ENCODE peak calls at places on chromosome 18, in six cellular contexts. N is left ventricle myocardium inferior, A is HCT116, K is K562, O is heart right ventricle, L is right lobe of liver. F is an unnamed sample.

GRCh38 chr18:70308555-70309294 is 19.9 kb downstream of the SOCS6 start:
- DNase-seq in K (no peak), O (no peak), N (no peak), L (no peak), A (no peak), F (no peak)

GRCh38 chr18:5444847-5445246 is 99.0 kb downstream of the EPB41L3 start:
- DNase-seq in N (no peak), O (no peak), A (no peak), K (no peak), L (no peak), F (no peak)

GRCh38 chr18:48119204-48119603 is 188.7 kb upstream of the SMAD2 start:
- DNase-seq in A (no peak), K (no peak), O (no peak), L (no peak), N (no peak), F (no peak)

GRCh38 chr18:13425357-13426095 is 207.0 kb downstream of the LDLRAD4 start:
- DNase-seq in O (no peak), K (no peak), N (no peak), A (no peak), L (no peak), F (no peak)

GRCh38 chr18:45739848-45740247 is 15.9 kb downstream of the SLC14A1 start:
- DNase-seq in A (no peak), N (no peak), K (no peak), L (no peak), O (no peak), F (no peak)

GRCh38 chr18:3603460-3604259 is 153.7 kb downstream of the TGIF1 start:
- DNase-seq in K (peak), L (no peak), A (peak), O (no peak), N (no peak), F (no peak)

GRCh38 chr18:37565138-37565984 is at the start of gene CELF4:
- DNase-seq in K (no peak), A (no peak), N (no peak), L (no peak), O (no peak), F (no peak)

GRCh38 chr18:74574916-74575315 is 22.8 kb upstream of the ZNF407 start:
- DNase-seq in O (no peak), K (no peak), L (no peak), N (no peak), A (no peak), F (no peak)

GRCh38 chr18:37265382-37265781 is 300.2 kb downstream of the CELF4 start:
- DNase-seq in N (no peak), A (no peak), L (no peak), O (no peak), K (no peak), F (no peak)

GRCh38 chr18:39414009-39414700 is 1848.6 kb upstream of the CELF4 start:
- DNase-seq in O (no peak), L (no peak), A (peak), N (no peak), K (no peak), F (no peak)

GRCh38 chr18:73842795-73843394 is 304.7 kb downstream of the FBXO15 start:
- DNase-seq in L (peak), N (no peak), K (peak), O (peak), A (peak), F (no peak)

GRCh38 chr18:23932385-23933067 is 82.0 kb upstream of the TTC39C start:
- DNase-seq in O (no peak), K (no peak), N (no peak), L (no peak), A (no peak), F (no peak)

GRCh38 chr18:37207343-37207742 is 358.3 kb downstream of the CELF4 start:
- DNase-seq in N (no peak), K (no peak), A (no peak), O (no peak), L (no peak), F (no peak)

GRCh38 chr18:7269903-7270302 is 39.0 kb downstream of the LRRC30 start:
- DNase-seq in L (no peak), O (no peak), K (no peak), A (no peak), N (no peak), F (no peak)

GRCh38 chr18:23189768-23190661 is 54.7 kb downstream of the CABLES1 start:
- DNase-seq in K (no peak), O (no peak), A (no peak), N (no peak), L (peak), F (no peak)

GRCh38 chr18:1057367-1057766 is 152.7 kb downstream of the ADCYAP1 start:
- DNase-seq in N (no peak), L (no peak), K (no peak), A (no peak), O (no peak), F (no peak)

GRCh38 chr18:47321815-47322214 is 70.4 kb upstream of the SKOR2 start:
- DNase-seq in N (no peak), A (no peak), L (no peak), K (no peak), O (no peak), F (no peak)

GRCh38 chr18:28120811-28121210 is 56.1 kb downstream of the CDH2 start:
- DNase-seq in L (no peak), N (no peak), A (no peak), K (no peak), O (no peak), F (no peak)

GRCh38 chr18:22504665-22505064 is 87.0 kb upstream of the CTAGE1 start:
- DNase-seq in O (no peak), A (no peak), L (no peak), K (no peak), N (no peak), F (no peak)

GRCh38 chr18:13658444-13659204 is 67.7 kb downstream of the FAM210A start:
- DNase-seq in N (no peak), O (no peak), A (no peak), L (no peak), K (no peak), F (no peak)

GRCh38 chr18:59012815-59013677 is 126.6 kb upstream of the SEC11C start:
- DNase-seq in N (no peak), K (no peak), L (no peak), O (no peak), A (no peak), F (no peak)

GRCh38 chr18:3717626-3718025 is 267.7 kb downstream of the TGIF1 start:
- DNase-seq in L (no peak), A (no peak), K (no peak), N (no peak), O (no peak), F (no peak)

GRCh38 chr18:41923495-41923894 is 31.5 kb upstream of the PIK3C3 start:
- DNase-seq in O (no peak), L (no peak), A (no peak), K (no peak), N (no peak), F (no peak)

GRCh38 chr18:28995319-28995718 is 818.4 kb upstream of the CDH2 start:
- DNase-seq in K (no peak), L (no peak), A (peak), O (no peak), N (no peak), F (no peak)

GRCh38 chr18:58046087-58046793 is 2.2 kb downstream of the NEDD4L start:
- DNase-seq in K (no peak), L (no peak), O (no peak), A (no peak), N (no peak), F (no peak)

GRCh38 chr18:10822457-10822856 is 296.6 kb downstream of the NAPG start:
- DNase-seq in K (peak), A (no peak), N (no peak), O (no peak), L (no peak), F (no peak)

GRCh38 chr18:12027480-12027879 is 46.2 kb downstream of the IMPA2 start:
- DNase-seq in O (no peak), N (no peak), L (no peak), A (no peak), K (no peak), F (no peak)

GRCh38 chr18:70296289-70296688 is 7.4 kb downstream of the SOCS6 start:
- DNase-seq in O (peak), A (no peak), N (peak), K (peak), L (peak), F (no peak)

GRCh38 chr18:54052259-54052658 is 172.2 kb downstream of the MBD2 start:
- DNase-seq in A (no peak), O (no peak), L (no peak), K (no peak), N (no peak), F (no peak)

GRCh38 chr18:12056884-12057402 is 36.7 kb upstream of the ANKRD62 start:
- DNase-seq in N (no peak), K (no peak), A (no peak), O (no peak), L (no peak), F (no peak)

GRCh38 chr18:10006261-10006903 is 92.6 kb downstream of the VAPA start:
- DNase-seq in L (no peak), N (no peak), A (no peak), O (no peak), K (no peak), F (no peak)

GRCh38 chr18:12694032-12694431 is 8.5 kb downstream of the CEP76 start:
- DNase-seq in L (no peak), K (no peak), A (no peak), O (no peak), N (no peak), F (no peak)

GRCh38 chr18:57649536-57650495 is 28.2 kb upstream of the NARS1 start:
- DNase-seq in K (no peak), N (no peak), A (no peak), L (no peak), O (no peak), F (no peak)

DNA sequence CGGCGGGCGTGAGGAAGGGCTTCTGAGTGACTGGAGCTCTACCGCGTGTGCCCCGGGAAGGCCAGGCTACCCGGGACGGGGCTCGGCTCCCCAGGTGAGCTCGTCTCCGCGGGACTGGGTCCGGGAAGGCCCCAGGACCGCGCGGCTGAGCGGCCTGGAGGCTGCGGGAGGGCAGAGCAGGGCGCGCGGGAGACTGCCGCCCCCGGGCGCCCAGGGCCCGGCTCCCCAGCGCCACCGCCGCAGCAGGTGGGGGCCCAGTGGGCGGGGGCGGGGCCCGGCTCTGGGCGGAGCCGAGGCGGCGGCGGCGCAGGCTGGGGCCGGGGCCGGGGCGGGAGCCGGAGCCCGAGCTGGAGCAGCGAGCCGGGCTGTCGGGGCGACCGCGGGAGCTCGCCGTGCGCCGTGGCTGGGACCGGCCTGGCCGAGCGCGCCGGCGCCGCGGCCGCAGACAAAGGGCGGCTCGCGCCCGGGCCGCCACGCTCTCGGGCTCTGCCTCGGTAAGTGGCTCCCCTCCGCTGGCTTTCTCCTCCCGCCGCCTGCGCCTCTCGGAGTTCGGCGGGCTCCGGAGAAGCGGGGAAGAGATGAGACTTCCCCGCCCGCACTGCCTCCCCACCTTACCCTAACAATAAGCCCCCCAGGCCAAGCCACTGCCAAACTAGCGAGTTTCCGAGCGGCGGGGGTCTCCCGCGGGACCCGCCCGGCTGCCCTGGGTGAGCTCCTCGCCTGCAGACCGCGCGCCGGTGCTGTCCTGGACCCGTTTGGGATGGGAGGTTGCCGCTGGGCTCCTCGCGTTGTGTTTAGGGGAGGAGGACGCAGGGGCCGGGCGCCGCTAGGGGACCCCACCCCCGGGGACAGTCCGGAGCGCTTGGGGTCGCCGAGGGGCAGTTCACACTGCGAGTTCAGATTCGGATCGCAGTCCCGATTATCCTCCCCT is at the start of gene MAPK4:
- DNase-seq in N (peak), O (peak), K (peak), L (peak), A (no peak), F (no peak)
- H3K27ac ChIP-seq in N (peak), O (no peak), K (no peak), L (peak), A (no peak), F (peak)

GRCh38 chr18:63113899-63114565 is 205.5 kb downstream of the BCL2 start:
- DNase-seq in N (no peak), L (no peak), O (no peak), A (no peak), K (no peak), F (no peak)

GRCh38 chr18:63120541-63121059 is 199.0 kb downstream of the BCL2 start:
- DNase-seq in L (no peak), A (no peak), K (no peak), N (no peak), O (no peak), F (no peak)

GRCh38 chr18:63119647-63120046 is 199.9 kb downstream of the BCL2 start:
- DNase-seq in L (peak), N (no peak), O (no peak), A (peak), K (no peak), F (no peak)
- TF ChIP-seq CTCF in L (peak), N (peak), O (peak), A (peak), K (peak), F (peak)

GRCh38 chr18:78994000-78994399 is 14.4 kb downstream of the SALL3 start:
- DNase-seq in N (no peak), A (no peak), L (no peak), O (no peak), K (no peak), F (no peak)
- H3K4me3 ChIP-seq in N (no peak), A (no peak), L (no peak), O (no peak), K (no peak), F (no peak)

GRCh38 chr18:2302012-2302411 is 269.3 kb downstream of the METTL4 start:
- DNase-seq in O (no peak), A (no peak), K (no peak), L (no peak), N (no peak), F (no peak)
- H3K27ac ChIP-seq in O (no peak), A (peak), K (peak), L (no peak), N (no peak), F (no peak)

GRCh38 chr18:55833543-55833942 is 245.6 kb upstream of the TCF4 start:
- DNase-seq in L (no peak), N (no peak), O (no peak), K (no peak), A (no peak), F (no peak)

DNA sequence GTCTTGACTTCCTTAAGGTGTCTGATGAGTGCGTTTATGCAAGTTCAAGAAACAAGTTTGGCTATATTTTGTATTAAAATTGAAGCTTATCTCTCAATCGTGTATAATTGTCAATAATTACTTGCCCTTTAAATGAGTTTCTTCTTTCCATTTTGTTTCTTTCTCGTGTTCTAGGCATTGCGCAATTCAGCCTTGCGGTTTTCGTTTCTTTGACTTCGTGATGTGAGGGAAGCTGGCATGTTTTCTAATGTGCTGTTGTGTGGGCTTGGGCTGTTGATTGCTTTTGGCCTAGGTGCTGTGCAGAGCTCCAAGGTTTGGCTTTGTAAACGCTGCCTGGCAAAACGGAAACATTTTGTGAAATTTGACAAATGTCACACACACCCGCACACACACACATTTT is 242.5 kb upstream of the TCF4 start:
- DNase-seq in K (no peak), A (no peak), L (no peak), N (no peak), O (no peak), F (no peak)
- TF ChIP-seq CTCF in K (no peak), A (no peak), L (no peak), N (no peak), O (no peak), F (no peak)

GRCh38 chr18:76803814-76804213 is 18.5 kb upstream of the ZNF236 start:
- DNase-seq in N (peak), A (no peak), O (peak), L (peak), K (peak), F (peak)

GRCh38 chr18:76803413-76803812 is 18.9 kb upstream of the ZNF236 start:
- DNase-seq in L (no peak), A (no peak), K (no peak), O (no peak), N (no peak), F (no peak)

GRCh38 chr18:76805221-76805620 is 17.1 kb upstream of the ZNF236 start:
- DNase-seq in K (peak), N (no peak), A (no peak), O (no peak), L (no peak), F (no peak)

GRCh38 chr18:76806301-76806700 is 16.1 kb upstream of the ZNF236 start:
- DNase-seq in L (no peak), O (no peak), N (no peak), A (no peak), K (no peak), F (no peak)

DNA sequence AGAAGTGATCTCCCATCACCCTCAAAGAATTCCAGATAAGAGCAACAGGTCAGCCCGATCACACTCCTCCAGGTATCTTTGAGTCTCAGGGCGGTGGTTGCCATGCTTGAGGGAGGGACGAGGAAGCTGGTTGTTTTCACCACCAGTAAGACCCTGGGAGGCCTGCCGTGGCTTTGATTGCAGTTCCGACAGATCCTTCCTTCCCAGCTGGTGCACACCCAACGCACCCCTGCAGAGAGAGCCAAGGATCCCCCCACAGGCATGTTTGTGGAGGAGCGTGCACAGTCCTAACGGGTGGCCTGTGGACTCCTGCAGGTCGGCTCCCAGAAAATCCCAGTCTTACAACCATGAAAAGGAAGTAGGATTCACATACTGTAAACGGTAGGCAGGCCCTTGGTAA is 13.8 kb upstream of the ZNF236 start:
- DNase-seq in K (no peak), O (no peak), N (no peak), A (no peak), L (no peak), F (no peak)
- H3K4me3 ChIP-seq in K (no peak), O (no peak), N (no peak), A (no peak), L (no peak), F (no peak)

DNA sequence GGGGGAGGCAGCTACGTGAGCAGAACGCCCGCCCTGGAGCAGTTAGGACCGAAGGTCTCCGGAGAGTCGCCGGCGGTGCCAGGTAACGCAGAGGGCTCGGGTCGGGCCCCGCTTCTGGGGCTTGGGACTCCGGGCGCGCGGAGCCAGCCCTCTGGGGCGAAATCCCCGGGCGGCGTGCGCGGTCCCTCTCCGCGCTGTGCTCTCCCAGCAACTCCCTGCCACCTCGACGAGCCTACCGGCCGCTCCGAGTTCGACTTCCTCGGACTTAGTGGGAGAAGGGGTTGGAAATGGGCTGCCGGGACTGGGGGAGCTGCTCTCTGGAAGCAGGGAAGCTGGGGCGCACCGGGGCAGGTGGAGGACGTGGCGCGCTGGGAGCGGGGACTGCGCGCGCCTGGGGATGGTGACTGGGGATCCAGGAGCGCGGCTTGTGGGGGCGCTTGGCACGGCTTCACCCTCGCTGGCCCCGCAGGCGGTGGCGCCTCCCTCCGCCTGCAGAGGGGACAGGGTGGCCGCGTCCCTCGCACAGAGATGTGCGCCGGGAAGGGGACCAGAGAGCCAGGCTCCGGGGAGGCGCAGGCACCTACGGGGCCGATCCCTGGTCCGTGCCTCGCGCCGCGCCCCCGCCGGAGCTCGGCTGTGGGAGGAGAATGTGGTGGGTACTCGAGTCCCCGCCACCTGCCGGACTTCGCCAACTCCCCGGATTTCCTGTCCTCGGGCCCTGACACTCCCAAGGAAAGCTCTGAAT is 688 bp downstream of the CDH20 start:
- DNase-seq in A (no peak), N (no peak), O (peak), K (no peak), L (no peak), F (no peak)
- H3K27ac ChIP-seq in A (no peak), N (no peak), O (no peak), K (no peak), L (no peak), F (no peak)